ENCODE peak calls at places on chromosomes 16 and 17, in nine cellular contexts. E is transverse colon, F is body of pancreas, H is adrenal gland, T is SK-N-SH, N is dorsolateral prefrontal cortex, X is HFF-Myc, C is cardiac fibroblast, K is IMR-90. R is an unnamed sample.

GRCh38 chr17:59829217-59830006 is 63.3 kb downstream of the TUBD1 start:
- DNase-seq in E (no peak), F (no peak), H (no peak), T (peak; percentile 44), N (no peak), X (peak; percentile 98), C (peak; percentile 98), K (peak; percentile 98), R (peak; percentile 96)

GRCh38 chr16:88062341-88062861 is 111.2 kb downstream of the BANP start:
- DNase-seq in E (no peak), F (peak; percentile 25), H (peak; percentile 48), T (peak; percentile 63), N (no peak), X (peak; percentile 30), C (peak; percentile 84), K (peak; percentile 78), R (peak; percentile 55)

GRCh38 chr16:27761816-27762215 is 211.9 kb downstream of the KATNIP start:
- DNase-seq in E (no peak), F (no peak), H (no peak), T (no peak), N (no peak), X (no peak), C (no peak), K (no peak), R (no peak)

GRCh38 chr17:47810200-47810821 is 11.3 kb downstream of the OSBPL7 start:
- DNase-seq in E (peak; percentile 88), F (peak; percentile 92), H (peak; percentile 34), T (no peak), N (peak; percentile 30), X (peak; percentile 38), C (peak; percentile 89), K (peak; percentile 87), R (peak; percentile 86)

GRCh38 chr16:13146829-13147228 is 245.4 kb downstream of the SHISA9 start:
- DNase-seq in E (no peak), F (no peak), H (no peak), T (no peak), N (no peak), X (no peak), C (no peak), K (no peak), R (no peak)

GRCh38 chr16:2235695-2236361 is 416 bp upstream of the DNASE1L2 start:
- DNase-seq in E (no peak), F (no peak), H (no peak), T (no peak), N (no peak), X (no peak), C (no peak), K (no peak), R (no peak)

GRCh38 chr17:50014471-50015088 is 19.6 kb upstream of the DLX3 start:
- DNase-seq in E (no peak), F (no peak), H (no peak), T (no peak), N (no peak), X (no peak), C (no peak), K (no peak), R (no peak)

GRCh38 chr16:86542756-86543750 is 12.0 kb downstream of the MTHFSD start:
- DNase-seq in E (no peak), F (no peak), H (no peak), T (no peak), N (no peak), X (no peak), C (no peak), K (no peak), R (no peak)

GRCh38 chr17:73657473-73658116 is 13.3 kb upstream of the SDK2 start:
- DNase-seq in E (peak; percentile 74), F (peak; percentile 73), H (peak; percentile 49), T (peak; percentile 70), N (no peak), X (no peak), C (peak; percentile 19), K (no peak), R (no peak)

GRCh38 chr16:83231771-83232170 is 576.0 kb upstream of the HSBP1 start:
- DNase-seq in E (no peak), F (no peak), H (no peak), T (no peak), N (no peak), X (peak; percentile 3), C (no peak), K (peak; percentile 55), R (no peak)

GRCh38 chr17:82317394-82318168 is at the start of gene CD7:
- DNase-seq in E (no peak), F (no peak), H (no peak), T (no peak), N (no peak), X (no peak), C (no peak), K (no peak), R (no peak)

GRCh38 chr16:17340804-17341203 is 130.0 kb downstream of the XYLT1 start:
- DNase-seq in E (no peak), F (no peak), H (no peak), T (no peak), N (no peak), X (no peak), C (no peak), K (no peak), R (no peak)

GRCh38 chr17:39209317-39210092 is 9.4 kb downstream of the RPL19 start:
- DNase-seq in E (peak; percentile 70), F (peak; percentile 42), H (peak; percentile 73), T (peak; percentile 78), N (peak; percentile 92), X (no peak), C (peak; percentile 71), K (peak; percentile 69), R (no peak)

GRCh38 chr17:61554209-61554608 is 36.8 kb downstream of the NACA2 start:
- DNase-seq in E (no peak), F (no peak), H (no peak), T (no peak), N (no peak), X (no peak), C (no peak), K (no peak), R (no peak)

GRCh38 chr17:31134526-31134925 is 39.7 kb downstream of the NF1 start:
- DNase-seq in E (no peak), F (no peak), H (no peak), T (no peak), N (no peak), X (peak; percentile 30), C (peak; percentile 16), K (no peak), R (no peak)

GRCh38 chr17:18858567-18859245 is 775 bp downstream of the PRPSAP2 start:
- DNase-seq in E (no peak), F (no peak), H (no peak), T (no peak), N (no peak), X (no peak), C (no peak), K (no peak), R (no peak)

GRCh38 chr16:88769617-88770458 is 15.2 kb downstream of the PIEZO1 start:
- DNase-seq in E (peak; percentile 61), F (peak; percentile 71), H (no peak), T (peak; percentile 76), N (no peak), X (no peak), C (no peak), K (no peak), R (no peak)

GRCh38 chr16:69513180-69513966 is 52.4 kb upstream of the NFAT5 start:
- DNase-seq in E (no peak), F (no peak), H (no peak), T (no peak), N (peak; percentile 5), X (peak; percentile 38), C (peak; percentile 16), K (peak; percentile 65), R (peak; percentile 58)

GRCh38 chr17:21165922-21166598 is 39.3 kb downstream of the DHRS7B start:
- DNase-seq in E (no peak), F (no peak), H (no peak), T (no peak), N (no peak), X (no peak), C (no peak), K (no peak), R (no peak)

GRCh38 chr17:80673152-80673920 is 128.7 kb downstream of the RPTOR start:
- DNase-seq in E (no peak), F (no peak), H (peak; percentile 40), T (no peak), N (no peak), X (no peak), C (peak; percentile 32), K (peak; percentile 40), R (no peak)
- H3K4me3 ChIP-seq in E (no peak overlapping the region), F (no peak overlapping the region), H (no peak overlapping the region), T (no peak overlapping the region), N (no peak overlapping the region), X (no peak overlapping the region), C (no peak overlapping the region), K (no peak overlapping the region), R (no peak overlapping the region)

GRCh38 chr17:77619326-77619725 is 339.2 kb upstream of the TNRC6C start:
- DNase-seq in E (no peak), F (no peak), H (no peak), T (no peak), N (peak; percentile 31), X (no peak), C (no peak), K (no peak), R (no peak)
- TF ChIP-seq CTCF in E (no peak), F (no peak), H (no peak), T (no peak), N (no peak), X (no peak), C (no peak), K (no peak), R (no peak)

GRCh38 chr16:90008708-90009145 is 10.5 kb downstream of the DBNDD1 start:
- DNase-seq in E (peak; percentile 35), F (no peak), H (no peak), T (no peak), N (no peak), X (no peak), C (no peak), K (peak; percentile 16), R (no peak)

GRCh38 chr16:90011196-90011819 is 7.9 kb downstream of the DBNDD1 start:
- DNase-seq in E (no peak), F (no peak), H (no peak), T (no peak), N (no peak), X (no peak), C (no peak), K (no peak), R (no peak)

GRCh38 chr16:90007015-90007414 is 12.2 kb downstream of the DBNDD1 start:
- DNase-seq in E (no peak), F (no peak), H (no peak), T (no peak), N (no peak), X (no peak), C (no peak), K (no peak), R (no peak)

GRCh38 chr16:90010676-90011075 is 8.6 kb downstream of the DBNDD1 start:
- DNase-seq in E (no peak), F (no peak), H (no peak), T (peak; percentile 76), N (no peak), X (no peak), C (no peak), K (no peak), R (no peak)

GRCh38 chr16:90009172-90009899 is 9.9 kb downstream of the DBNDD1 start:
- DNase-seq in E (no peak), F (no peak), H (no peak), T (no peak), N (no peak), X (no peak), C (no peak), K (no peak), R (no peak)
- H3K4me3 ChIP-seq in E (no peak overlapping the region), F (no peak overlapping the region), H (no peak overlapping the region), T (no peak overlapping the region), N (no peak overlapping the region), X (no peak overlapping the region), C (no peak overlapping the region), K (no peak overlapping the region), R (no peak overlapping the region)

GRCh38 chr16:81174644-81175324 is 63.7 kb upstream of the BCO1 start:
- DNase-seq in E (no peak), F (no peak), H (no peak), T (no peak), N (no peak), X (peak; percentile 27), C (peak; percentile 11), K (peak; percentile 81), R (no peak)
- TF ChIP-seq CTCF in E (no peak), F (no peak), H (no peak), T (no peak), N (no peak), X (no peak), C (peak; percentile 11), K (peak; percentile 23), R (no peak)

R was measured in astrocyte of the cerebellum.